ENCODE peak calls at places on chromosome 4, in eight cellular contexts. X, I, Q, H, P, C, E and R are unnamed samples.

GRCh38 chr4:102696763-102697162 is 64.0 kb downstream of the MANBA start:
- DNase-seq in P (no peak), I (no peak), H (no peak), Q (no peak), X (no peak), E (no peak), C (peak; percentile 73), R (no peak)

GRCh38 chr4:38091636-38092035 is 131.4 kb downstream of the PTTG2 start:
- DNase-seq in P (no peak), H (no peak), I (no peak), X (peak; percentile 58), C (peak; percentile 24), Q (no peak), E (no peak), R (no peak)

GRCh38 chr4:119132306-119132705 is 3.3 kb upstream of the MYOZ2 start:
- DNase-seq in H (no peak), C (no peak), I (no peak), E (no peak), P (no peak), X (no peak), Q (peak; percentile 90), R (no peak)

GRCh38 chr4:32462944-32463343 is 1742.8 kb downstream of the PCDH7 start:
- DNase-seq in E (no peak), H (no peak), C (no peak), Q (peak; percentile 54), I (no peak), P (no peak), X (peak; percentile 60), R (no peak)

GRCh38 chr4:87339440-87339839 is 16.8 kb upstream of the HSD17B13 start:
- DNase-seq in E (no peak), P (no peak), H (no peak), Q (peak; percentile 18), I (no peak), X (no peak), C (no peak), R (no peak)

GRCh38 chr4:122679946-122680345 is 52.6 kb upstream of the BBS12 start:
- DNase-seq in Q (no peak), P (no peak), C (no peak), E (no peak), H (no peak), I (no peak), X (peak; percentile 67), R (no peak)

GRCh38 chr4:114659386-114660008 is 60.9 kb downstream of the UGT8 start:
- DNase-seq in I (peak; percentile 42), C (peak; percentile 16), X (peak; percentile 88), E (peak; percentile 37), H (no peak), Q (peak; percentile 81), P (peak; percentile 63), R (peak; percentile 47)

GRCh38 chr4:21134994-21135393 is 434.7 kb downstream of the PACRGL start:
- DNase-seq in E (no peak), I (no peak), H (no peak), C (no peak), X (peak; percentile 16), Q (peak; percentile 52), P (no peak), R (no peak)

GRCh38 chr4:113049421-113050355 is at the start of gene ANK2:
- DNase-seq in C (no peak), Q (peak; percentile 39), H (no peak), E (no peak), X (no peak), P (no peak), I (peak; percentile 11), R (no peak)

GRCh38 chr4:180734753-180735432 is 1508.3 kb upstream of the TENM3 start:
- DNase-seq in E (no peak), C (no peak), H (no peak), P (no peak), Q (no peak), I (no peak), X (no peak), R (no peak)

GRCh38 chr4:21921526-21922180 is 26.9 kb downstream of the KCNIP4 start:
- DNase-seq in C (no peak), H (no peak), P (no peak), X (no peak), I (no peak), Q (no peak), E (no peak), R (no peak)

GRCh38 chr4:141132689-141133145 is 552 bp downstream of the RNF150 start:
- DNase-seq in Q (peak; percentile 61), E (no peak), P (no peak), X (no peak), I (peak; percentile 44), H (peak; percentile 63), C (no peak), R (peak; percentile 56)

GRCh38 chr4:103673983-103674382 is 45.8 kb downstream of the TACR3 start:
- DNase-seq in P (no peak), H (no peak), I (no peak), X (no peak), Q (no peak), C (no peak), E (no peak), R (no peak)

GRCh38 chr4:141375855-141376254 is 155.2 kb downstream of the ZNF330 start:
- DNase-seq in X (peak; percentile 79), H (no peak), C (peak; percentile 63), I (no peak), P (no peak), E (no peak), Q (peak; percentile 88), R (no peak)

DNA sequence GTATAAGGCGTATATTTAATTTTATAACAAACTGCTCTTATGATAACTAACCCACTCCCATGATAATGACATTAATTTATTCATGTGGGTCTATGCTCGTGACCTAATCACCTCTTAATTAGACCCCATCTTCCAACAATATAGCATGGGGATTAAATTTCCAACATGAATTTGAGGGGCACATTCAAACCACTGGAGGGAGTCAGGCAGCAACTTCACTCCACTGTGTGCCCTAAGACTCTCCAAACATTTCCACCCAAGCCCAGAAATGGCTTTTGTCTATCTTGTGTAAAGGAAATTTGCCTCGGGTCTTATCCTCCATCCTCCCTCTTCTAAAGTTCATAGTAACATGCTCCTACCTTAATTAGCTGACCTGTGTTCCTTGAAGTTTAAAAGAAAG is 616.1 kb upstream of the CPEB2 start:
- DNase-seq in C (no peak), P (no peak), H (no peak), X (peak; percentile 35), I (no peak), Q (no peak), E (no peak), R (no peak)
- TF ChIP-seq CTCF in C (no peak), P (no peak), H (no peak), X (peak; percentile 50), I (no peak), Q (no peak), E (no peak), R (no peak)

GRCh38 chr4:76780781-76781697 is 116.9 kb downstream of the SOWAHB start:
- DNase-seq in Q (peak; percentile 36), I (no peak), X (peak; percentile 36), H (no peak), E (no peak), C (no peak), P (no peak), R (no peak)

GRCh38 chr4:76783836-76784235 is 114.1 kb downstream of the SOWAHB start:
- DNase-seq in X (peak; percentile 39), E (no peak), P (no peak), Q (no peak), C (no peak), H (no peak), I (no peak), R (no peak)

GRCh38 chr4:76781698-76782595 is 116.0 kb downstream of the SOWAHB start:
- DNase-seq in I (no peak), H (no peak), P (no peak), E (no peak), X (peak; percentile 97), Q (peak; percentile 97), C (peak; percentile 91), R (peak; percentile 45)

GRCh38 chr4:76782837-76783236 is 115.1 kb downstream of the SOWAHB start:
- DNase-seq in E (no peak), H (no peak), P (no peak), I (no peak), Q (peak; percentile 82), C (peak; percentile 45), X (peak; percentile 93), R (no peak)

GRCh38 chr4:76784237-76784636 is 113.7 kb downstream of the SOWAHB start:
- DNase-seq in Q (no peak), E (no peak), H (no peak), X (peak; percentile 29), P (peak; percentile 15), C (no peak), I (no peak), R (no peak)
- TF ChIP-seq CTCF in Q (no peak), E (no peak), H (no peak), X (peak; percentile 43), P (no peak), C (peak; percentile 9), I (no peak), R (peak; percentile 42)

GRCh38 chr4:172547724-172548123 is 620.9 kb upstream of the GALNT7 start:
- DNase-seq in P (no peak), Q (no peak), X (no peak), H (no peak), E (no peak), I (no peak), C (no peak), R (no peak)
- TF ChIP-seq CTCF in P (no peak), Q (no peak), X (no peak), H (no peak), E (no peak), I (no peak), C (no peak), R (no peak)

GRCh38 chr4:108650212-108651067 is at the start of gene OSTC:
- DNase-seq in H (peak; percentile 97), X (peak; percentile 98), P (peak; percentile 94), Q (peak; percentile 98), C (peak; percentile 93), I (peak; percentile 85), E (peak; percentile 95), R (peak; percentile 80)
- TF ChIP-seq CTCF in H (peak; percentile 21), X (peak; percentile 32), P (no peak), Q (peak; percentile 15), C (peak; percentile 12), I (peak; percentile 17), E (no peak), R (peak; percentile 21)

GRCh38 chr4:147617173-147617840 is at the start of gene TMEM184C:
- DNase-seq in E (peak; percentile 98), I (peak; percentile 96), C (peak; percentile 84), H (peak; percentile 99), Q (peak; percentile 98), P (peak; percentile 99), X (peak; percentile 97), R (peak; percentile 87)
- TF ChIP-seq CTCF in E (peak; percentile 17), I (no peak), C (peak; percentile 24), H (peak; percentile 6), Q (no peak), P (no peak), X (peak; percentile 35), R (no peak)

GRCh38 chr4:15948826-15949225 is 10.3 kb upstream of the FGFBP1 start:
- DNase-seq in E (no peak), Q (no peak), X (no peak), C (no peak), I (no peak), P (no peak), H (no peak), R (no peak)
- TF ChIP-seq CTCF in E (no peak), Q (no peak), X (no peak), C (no peak), I (no peak), P (no peak), H (no peak), R (no peak)

DNA sequence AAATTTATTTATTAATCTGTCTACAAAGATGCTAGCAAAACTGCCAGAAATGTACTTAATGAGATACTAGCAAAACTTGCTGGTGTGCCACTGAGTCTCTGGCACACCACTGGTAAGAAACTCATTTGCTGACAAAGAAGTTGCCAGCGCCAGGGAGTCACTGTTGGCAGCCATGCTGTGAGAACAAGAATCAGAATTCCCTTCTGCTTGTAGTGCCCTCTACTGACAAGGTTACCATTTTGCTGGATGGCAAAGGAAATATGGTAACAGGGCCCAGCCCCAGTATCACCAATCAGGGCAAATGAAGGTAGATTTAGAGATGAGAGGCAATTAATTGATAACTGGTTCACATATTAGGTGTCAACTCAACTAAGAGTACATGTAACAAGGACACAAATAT is 750.1 kb upstream of the ADGRL3 start:
- DNase-seq in X (no peak), Q (no peak), E (no peak), I (no peak), P (no peak), C (no peak), H (no peak), R (no peak)
- TF ChIP-seq CTCF in X (no peak), Q (no peak), E (no peak), I (no peak), P (no peak), C (no peak), H (no peak), R (no peak)